ENCODE peak calls at places on chromosomes 16 and 17, in seven cellular contexts. H, A, O, U, B, I and X are unnamed samples.
A peak's percentile ranks its signal among the peaks of the same experiment; 100 is the strongest.

GRCh38 chr16:476039-476438 is 50.6 kb downstream of the RAB11FIP3 start:
- DNase-seq in H (no peak), A (no peak), O (no peak), U (no peak), B (no peak), I (no peak), X (no peak)

GRCh38 chr17:74126959-74127358 is 76.5 kb upstream of the RPL38 start:
- DNase-seq in H (no peak), A (no peak), O (no peak), U (no peak), B (no peak), I (no peak), X (no peak)

GRCh38 chr16:46972429-46972970 is 974 bp downstream of the DNAJA2 start:
- DNase-seq in H (peak; percentile 48), A (no peak), O (no peak), U (no peak), B (peak; percentile 33), I (no peak), X (no peak)

GRCh38 chr16:86517652-86518258 is 7.4 kb downstream of the FOXF1 start:
- DNase-seq in H (no peak), A (peak; percentile 57), O (no peak), U (peak; percentile 49), B (peak; percentile 88), I (peak; percentile 46), X (peak; percentile 91)

GRCh38 chr17:21014498-21014897 is 28.3 kb downstream of the USP22 start:
- DNase-seq in H (no peak), A (no peak), O (no peak), U (no peak), B (no peak), I (no peak), X (no peak)

GRCh38 chr16:89583197-89583894 is 7.8 kb downstream of the CPNE7 start:
- DNase-seq in H (no peak), A (no peak), O (no peak), U (no peak), B (no peak), I (no peak), X (no peak)

GRCh38 chr16:15548482-15548891 is 94.5 kb downstream of the MARF1 start:
- DNase-seq in H (no peak), A (no peak), O (no peak), U (no peak), B (no peak), I (no peak), X (peak; percentile 59)

GRCh38 chr17:69609495-69610315 is 195.2 kb downstream of the MAP2K6 start:
- DNase-seq in H (no peak), A (no peak), O (no peak), U (no peak), B (peak; percentile 54), I (no peak), X (peak; percentile 74)

GRCh38 chr17:73255671-73256181 is 6.0 kb downstream of the CPSF4L start:
- DNase-seq in H (peak; percentile 63), A (peak; percentile 45), O (no peak), U (no peak), B (peak; percentile 40), I (peak; percentile 51), X (peak; percentile 94)

GRCh38 chr17:40545660-40546059 is 19.6 kb downstream of the CCR7 start:
- DNase-seq in H (no peak), A (no peak), O (no peak), U (peak; percentile 9), B (no peak), I (peak; percentile 1), X (peak; percentile 45)
- H3K4me1 ChIP-seq in H (peaks cover 34% of the 10 kb centered on the region), A (peaks cover 34% of the 10 kb centered on the region), O (peaks cover 49% of the 10 kb centered on the region), U (peaks cover 9% of the 10 kb centered on the region), B (peaks cover 39% of the 10 kb centered on the region), I (peaks cover 54% of the 10 kb centered on the region), X (no peaks in the 10 kb centered on the region)

DNA sequence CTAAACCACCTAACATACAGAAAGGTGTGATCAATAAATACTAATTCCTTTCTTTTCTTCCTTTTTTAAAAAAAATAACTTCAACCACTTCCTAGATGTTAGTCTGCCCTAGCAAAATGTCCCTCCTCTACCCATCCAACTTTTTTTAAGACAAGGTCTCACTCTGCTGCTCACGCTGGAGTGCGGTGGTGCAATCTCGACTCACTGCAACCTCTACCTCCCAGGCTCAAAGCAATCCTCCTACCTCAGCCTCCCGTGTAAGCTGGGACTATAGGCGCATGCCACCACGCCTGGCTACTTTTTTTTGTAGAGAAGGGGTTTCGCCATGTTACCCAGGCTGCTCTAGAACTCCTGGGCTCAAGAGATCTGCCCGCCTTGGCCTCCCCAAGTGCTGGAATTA is 33.1 kb downstream of the KANSL1 start:
- DNase-seq in H (no peak), A (no peak), O (no peak), U (no peak), B (no peak), I (no peak), X (no peak)
- H3K4me1 ChIP-seq in H (no peaks in the 10 kb centered on the region), A (peaks cover 79% of the 10 kb centered on the region), O (peaks cover 6% of the 10 kb centered on the region), U (no peaks in the 10 kb centered on the region), B (peaks cover 16% of the 10 kb centered on the region), I (peaks cover 67% of the 10 kb centered on the region), X (peaks cover 7% of the 10 kb centered on the region)

GRCh38 chr17:13460646-13461045 is 141.1 kb downstream of the HS3ST3A1 start:
- DNase-seq in H (no peak), A (no peak), O (no peak), U (no peak), B (no peak), I (no peak), X (no peak)

GRCh38 chr17:13462673-13463124 is 139.0 kb downstream of the HS3ST3A1 start:
- DNase-seq in H (no peak), A (no peak), O (no peak), U (no peak), B (no peak), I (no peak), X (no peak)

GRCh38 chr17:13465678-13466077 is 136.1 kb downstream of the HS3ST3A1 start:
- DNase-seq in H (no peak), A (no peak), O (no peak), U (no peak), B (no peak), I (no peak), X (no peak)

DNA sequence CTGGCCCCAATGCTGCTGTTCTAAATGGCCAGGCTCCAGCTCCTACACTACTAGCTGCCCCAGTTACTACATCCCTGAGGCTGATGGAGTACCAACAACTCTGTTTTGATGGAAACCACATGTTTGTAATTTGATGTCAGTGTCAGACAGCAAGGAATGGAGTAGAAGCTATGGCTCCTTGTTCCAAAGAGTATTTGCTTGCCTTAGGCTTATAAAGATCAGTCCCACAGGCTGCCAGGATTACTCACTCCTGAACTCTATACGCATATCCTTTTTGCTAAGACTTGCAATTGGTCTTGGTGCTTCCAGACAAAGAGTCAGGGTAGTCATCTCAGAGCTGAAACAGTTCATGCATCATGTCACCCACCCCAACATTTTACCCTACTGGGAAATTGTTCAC is 139.6 kb downstream of the HS3ST3A1 start:
- DNase-seq in H (no peak), A (no peak), O (no peak), U (no peak), B (no peak), I (no peak), X (no peak)
- H3K4me1 ChIP-seq in H (no peaks in the 10 kb centered on the region), A (no peaks in the 10 kb centered on the region), O (no peaks in the 10 kb centered on the region), U (no peaks in the 10 kb centered on the region), B (no peaks in the 10 kb centered on the region), I (no peaks in the 10 kb centered on the region), X (no peaks in the 10 kb centered on the region)

DNA sequence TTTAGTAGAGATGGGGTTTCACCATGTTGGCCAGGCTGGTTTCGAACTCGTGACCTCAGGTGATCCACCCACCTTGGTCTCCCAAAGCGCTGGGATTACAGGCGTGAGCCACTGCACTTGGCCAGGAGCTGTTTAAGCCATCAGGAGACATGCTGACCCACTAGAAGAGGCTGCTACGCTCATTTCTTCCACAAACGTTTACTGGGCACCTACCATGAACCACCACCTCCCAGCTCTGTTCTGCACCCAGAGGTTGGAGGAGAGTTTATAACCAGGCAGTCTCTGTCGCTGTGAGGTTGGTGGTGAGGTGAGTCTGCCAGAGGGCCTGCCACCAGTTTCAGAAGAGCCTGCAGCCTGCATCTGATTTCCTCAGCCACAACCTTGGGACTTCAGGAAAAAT is 51.8 kb downstream of the SF3B3 start:
- DNase-seq in H (no peak), A (no peak), O (no peak), U (no peak), B (no peak), I (no peak), X (no peak)
- H3K4me1 ChIP-seq in H (peaks cover 62% of the 10 kb centered on the region), A (peaks cover 49% of the 10 kb centered on the region), O (no peaks in the 10 kb centered on the region), U (peaks cover 3% of the 10 kb centered on the region), B (peaks cover 28% of the 10 kb centered on the region), I (peaks cover 18% of the 10 kb centered on the region), X (no peaks in the 10 kb centered on the region)

GRCh38 chr17:29005936-29006438 is at the start of gene SEZ6:
- DNase-seq in H (no peak), A (peak; percentile 77), O (no peak), U (no peak), B (peak; percentile 61), I (peak; percentile 74), X (peak; percentile 98)
- H3K4me1 ChIP-seq in H (no peaks in the 10 kb centered on the region), A (no peaks in the 10 kb centered on the region), O (peaks cover 11% of the 10 kb centered on the region), U (no peaks in the 10 kb centered on the region), B (peaks cover 11% of the 10 kb centered on the region), I (peaks cover 11% of the 10 kb centered on the region), X (peaks cover 7% of the 10 kb centered on the region)